ENCODE peak calls at places on chromosomes 16 and 17, in four cellular contexts. M, O, R and T are unnamed samples.

GRCh38 chr17:43014946-43015519 is 7.2 kb downstream of the VAT1 start:
- DNase-seq in M (no peak), O (no peak), R (no peak), T (no peak)

GRCh38 chr17:39196820-39197331 is 593 bp downstream of the CACNB1 start:
- DNase-seq in M (no peak), O (peak; percentile 19), R (no peak), T (no peak)

GRCh38 chr16:3036726-3037315 is at the start of gene BICDL2:
- DNase-seq in M (no peak), O (no peak), R (no peak), T (no peak)

GRCh38 chr17:9645858-9646555 is 690 bp downstream of the USP43 start:
- DNase-seq in M (peak; percentile 16), O (peak; percentile 8), R (no peak), T (peak; percentile 53)

GRCh38 chr16:23016372-23016771 is 132.9 kb downstream of the USP31 start:
- DNase-seq in M (no peak), O (no peak), R (no peak), T (peak; percentile 54)

GRCh38 chr17:80095038-80095843 is 6.1 kb upstream of the GAA start:
- DNase-seq in M (no peak), O (no peak), R (no peak), T (no peak)

GRCh38 chr17:49218941-49219913 is 8.7 kb downstream of the ABI3 start:
- DNase-seq in M (peak; percentile 68), O (no peak), R (peak; percentile 13), T (no peak)

GRCh38 chr17:72634621-72635020 is 457.9 kb downstream of the SLC39A11 start:
- DNase-seq in M (no peak), O (no peak), R (no peak), T (no peak)

GRCh38 chr17:61570118-61570517 is 20.9 kb downstream of the NACA2 start:
- DNase-seq in M (no peak), O (no peak), R (no peak), T (peak; percentile 35)

GRCh38 chr17:60391419-60392041 is 403 bp downstream of the USP32 start:
- DNase-seq in M (peak; percentile 12), O (no peak), R (no peak), T (no peak)

GRCh38 chr16:54283735-54284318 is 2.8 kb downstream of the IRX3 start:
- DNase-seq in M (no peak), O (no peak), R (no peak), T (peak; percentile 21)

GRCh38 chr16:47262938-47263337 is 119.2 kb upstream of the NETO2 start:
- DNase-seq in M (no peak), O (no peak), R (no peak), T (no peak)

GRCh38 chr16:19417640-19418039 is at the start of gene TMC5:
- DNase-seq in M (no peak), O (no peak), R (no peak), T (no peak)

GRCh38 chr17:3695723-3696411 is at the start of gene P2RX5:
- DNase-seq in M (peak; percentile 66), O (no peak), R (no peak), T (no peak)

GRCh38 chr16:85086347-85087291 is 25.7 kb downstream of the CIBAR2 start:
- DNase-seq in M (peak; percentile 74), O (peak; percentile 55), R (peak; percentile 59), T (peak; percentile 57)

GRCh38 chr16:89593841-89594240 is 18.3 kb downstream of the CPNE7 start:
- DNase-seq in M (no peak), O (no peak), R (no peak), T (no peak)

GRCh38 chr17:74775409-74776043 is 619 bp downstream of the NAT9 start:
- DNase-seq in M (no peak), O (no peak), R (no peak), T (no peak)

GRCh38 chr16:21033707-21034106 is 116.9 kb downstream of the DNAH3 start:
- DNase-seq in M (no peak), O (peak; percentile 76), R (no peak), T (no peak)

GRCh38 chr17:57714660-57715059 is 30.4 kb downstream of the CCDC182 start:
- DNase-seq in M (no peak), O (no peak), R (no peak), T (no peak)

GRCh38 chr17:13030459-13031305 is 12.9 kb upstream of the ELAC2 start:
- DNase-seq in M (peak; percentile 57), O (peak; percentile 20), R (no peak), T (peak; percentile 26)

GRCh38 chr16:14564881-14565687 is 65.0 kb downstream of the PARN start:
- DNase-seq in M (no peak), O (no peak), R (no peak), T (peak; percentile 85)

GRCh38 chr16:18839555-18839954 is 38.2 kb upstream of the ARL6IP1 start:
- DNase-seq in M (no peak), O (no peak), R (no peak), T (no peak)

GRCh38 chr16:35391328-35391727 is 1931.9 kb downstream of the TP53TG3F start:
- DNase-seq in M (no peak), O (peak; percentile 15), R (no peak), T (peak; percentile 79)

GRCh38 chr16:56970934-56971767 is 9.4 kb downstream of the CETP start:
- DNase-seq in M (peak; percentile 60), O (no peak), R (no peak), T (no peak)

GRCh38 chr17:28500712-28501379 is 5.3 kb upstream of the FOXN1 start:
- DNase-seq in M (no peak), O (no peak), R (no peak), T (peak; percentile 40)

GRCh38 chr17:70642059-70642458 is 472.7 kb downstream of the KCNJ2 start:
- DNase-seq in M (no peak), O (no peak), R (no peak), T (no peak)

GRCh38 chr17:1639549-1639948 is 6.0 kb downstream of the SCARF1 start:
- DNase-seq in M (no peak), O (no peak), R (no peak), T (no peak)

GRCh38 chr17:81510798-81511549 is 1.6 kb downstream of the ACTG1 start:
- DNase-seq in M (peak; percentile 52), O (no peak), R (no peak), T (no peak)

GRCh38 chr16:67356372-67356771 is 29.8 kb downstream of the LRRC36 start:
- DNase-seq in M (no peak), O (no peak), R (no peak), T (no peak)

GRCh38 chr17:64741924-64742670 is 80.0 kb upstream of the SMURF2 start:
- DNase-seq in M (no peak), O (peak; percentile 56), R (no peak), T (no peak)

GRCh38 chr16:85853641-85854545 is 45.1 kb upstream of the IRF8 start:
- DNase-seq in M (no peak), O (no peak), R (no peak), T (no peak)

GRCh38 chr17:27333410-27333980 is 39.6 kb downstream of the WSB1 start:
- DNase-seq in M (no peak), O (no peak), R (no peak), T (no peak)

GRCh38 chr17:37743875-37744632 is 805 bp downstream of the HNF1B start:
- DNase-seq in M (peak; percentile 50), O (no peak), R (no peak), T (no peak)

GRCh38 chr16:29820730-29821662 is 734 bp downstream of the MVP start:
- DNase-seq in M (peak; percentile 45), O (peak; percentile 23), R (peak; percentile 26), T (peak; percentile 79)

GRCh38 chr16:26642047-26642664 is 424.6 kb upstream of the C16orf82 start:
- DNase-seq in M (no peak), O (no peak), R (no peak), T (no peak)

GRCh38 chr17:2856727-2857126 is 60.5 kb downstream of the RAP1GAP2 start:
- DNase-seq in M (no peak), O (no peak), R (no peak), T (no peak)

GRCh38 chr17:45759761-45760160 is 24.4 kb upstream of the CRHR1 start:
- DNase-seq in M (no peak), O (no peak), R (no peak), T (no peak)

GRCh38 chr16:16124438-16124837 is 98.9 kb downstream of the ABCC6 start:
- DNase-seq in M (no peak), O (no peak), R (no peak), T (no peak)

GRCh38 chr17:7108981-7109380 is 5.6 kb downstream of the ASGR2 start:
- DNase-seq in M (no peak), O (no peak), R (no peak), T (no peak)